ENCODE peak calls at places on chromosome 19, in ten cellular contexts. U is IMR-90, E is HFF-Myc, N is body of pancreas, L is adipocyte, W is heart right ventricle, V is mesendoderm, B is thoracic aorta, R is colonic mucosa, Q is hepatocyte. T is an unnamed sample.

GRCh38 chr19:41430907-41431306 is 3.7 kb upstream of the B3GNT8 start:
- DNase-seq in W (no peak), V (no peak), B (no peak), L (no peak), N (no peak), Q (no peak), E (no peak), U (no peak), R (no peak), T (no peak)

GRCh38 chr19:3771906-3772450 is at the start of gene RAX2:
- DNase-seq in E (no peak), L (no peak), V (no peak), N (no peak), Q (no peak), U (no peak), W (no peak), B (no peak), R (no peak), T (no peak)

GRCh38 chr19:15245370-15246197 is 13.3 kb upstream of the EPHX3 start:
- DNase-seq in V (no peak), B (no peak), N (no peak), E (no peak), R (no peak), L (no peak), W (no peak), U (no peak), Q (no peak), T (no peak)

GRCh38 chr19:1131718-1132552 is 28.1 kb downstream of the GPX4 start:
- DNase-seq in Q (peak), W (peak), U (peak), V (peak), B (peak), R (peak), E (no peak), L (peak), N (peak), T (no peak)

GRCh38 chr19:5977222-5977784 is 637 bp downstream of the RANBP3 start:
- DNase-seq in V (no peak), E (no peak), W (no peak), Q (no peak), U (no peak), L (peak), B (no peak), N (no peak), R (no peak), T (no peak)

GRCh38 chr19:41923045-41923788 is 5.0 kb downstream of the ERFL start:
- DNase-seq in Q (no peak), N (no peak), B (no peak), V (no peak), W (no peak), E (no peak), L (no peak), U (no peak), R (no peak), T (no peak)

GRCh38 chr19:43337737-43338136 is 15.7 kb upstream of the CD177 start:
- DNase-seq in N (no peak), E (no peak), Q (no peak), R (peak), V (no peak), L (no peak), B (no peak), W (no peak), U (no peak), T (no peak)

GRCh38 chr19:50003810-50004419 is 21.3 kb downstream of the VRK3 start:
- DNase-seq in R (no peak), V (no peak), U (peak), L (peak), W (no peak), E (peak), Q (peak), N (no peak), B (peak), T (peak)

GRCh38 chr19:7400815-7401214 is 52.1 kb downstream of the ARHGEF18 start:
- DNase-seq in V (no peak), N (no peak), E (no peak), B (no peak), U (no peak), W (no peak), Q (no peak), R (no peak), L (no peak), T (no peak)

GRCh38 chr19:14127929-14128509 is 8.4 kb downstream of the ASF1B start:
- DNase-seq in U (no peak), N (no peak), W (no peak), B (no peak), Q (no peak), L (peak), V (no peak), R (no peak), E (no peak), T (no peak)

GRCh38 chr19:13103961-13104847 is 1.5 kb upstream of the LYL1 start:
- DNase-seq in V (peak), W (peak), R (peak), Q (no peak), E (no peak), N (no peak), B (no peak), U (no peak), L (peak), T (no peak)

GRCh38 chr19:34306824-34307223 is 52.5 kb downstream of the GARRE1 start:
- DNase-seq in L (no peak), E (no peak), B (no peak), V (no peak), U (no peak), R (no peak), W (no peak), N (no peak), Q (no peak), T (no peak)

GRCh38 chr19:12737666-12738351 is 512 bp downstream of the GET3 start:
- DNase-seq in L (no peak), R (no peak), U (no peak), Q (no peak), V (no peak), B (no peak), E (no peak), W (no peak), N (no peak), T (no peak)

GRCh38 chr19:3366104-3366760 is at the start of gene NFIC:
- DNase-seq in E (no peak), N (peak), U (peak), R (peak), W (peak), Q (peak), B (no peak), L (peak), V (peak), T (no peak)

GRCh38 chr19:45607071-45608029 is 5.3 kb upstream of the GPR4 start:
- DNase-seq in W (peak), Q (peak), R (peak), N (peak), V (peak), U (peak), B (no peak), L (peak), E (peak), T (no peak)

GRCh38 chr19:15280915-15281683 is 48.9 kb upstream of the EPHX3 start:
- DNase-seq in R (peak), W (peak), Q (peak), L (peak), U (peak), N (peak), B (no peak), E (peak), V (peak), T (no peak)

GRCh38 chr19:55348317-55349034 is 6.0 kb downstream of the COX6B2 start:
- DNase-seq in N (no peak), W (no peak), E (no peak), L (no peak), B (no peak), V (peak), Q (no peak), R (no peak), U (no peak), T (no peak)

GRCh38 chr19:1163934-1164683 is 10.0 kb downstream of the SBNO2 start:
- DNase-seq in U (no peak), B (no peak), L (no peak), V (no peak), E (no peak), R (no peak), N (no peak), Q (no peak), W (no peak), T (no peak)

GRCh38 chr19:56866563-56866962 is 26.0 kb upstream of the PEG3 start:
- DNase-seq in W (no peak), B (no peak), L (no peak), U (no peak), R (no peak), V (peak), Q (no peak), N (no peak), E (no peak), T (no peak)

GRCh38 chr19:41997121-41997850 is 3.3 kb upstream of the ATP1A3 start:
- DNase-seq in E (no peak), R (peak), Q (peak), N (peak), U (peak), L (peak), W (peak), B (no peak), V (peak), T (no peak)

GRCh38 chr19:1361601-1362384 is 21.9 kb upstream of the NDUFS7 start:
- DNase-seq in U (peak), E (no peak), V (no peak), Q (no peak), B (no peak), R (no peak), L (peak), W (no peak), N (no peak), T (no peak)

GRCh38 chr19:2381151-2381822 is 21.2 kb downstream of the TMPRSS9 start:
- DNase-seq in R (no peak), U (peak), V (no peak), L (no peak), W (no peak), Q (no peak), B (no peak), N (no peak), E (no peak), T (no peak)

GRCh38 chr19:2282062-2282861 is at the start of gene PEAK3:
- DNase-seq in E (no peak), W (peak), N (peak), R (peak), Q (no peak), L (peak), V (peak), U (peak), B (no peak), T (no peak)

GRCh38 chr19:37990362-37990761 is 83.4 kb downstream of the SIPA1L3 start:
- DNase-seq in N (no peak), Q (no peak), R (no peak), B (no peak), W (no peak), U (no peak), E (no peak), V (peak), L (no peak), T (no peak)

GRCh38 chr19:54011507-54012211 is 20.2 kb downstream of the CACNG6 start:
- DNase-seq in Q (no peak), L (no peak), R (no peak), V (peak), N (no peak), U (no peak), W (no peak), E (no peak), B (no peak), T (no peak)
- H3K4me3 ChIP-seq in Q (no peak), L (no peak), R (no peak), V (no peak), N (no peak), U (no peak), W (no peak), E (no peak), B (no peak), T (no peak)

GRCh38 chr19:39684283-39684682 is 20.0 kb upstream of the LGALS14 start:
- DNase-seq in W (no peak), E (no peak), U (no peak), N (no peak), R (no peak), L (no peak), Q (no peak), B (no peak), V (peak), T (no peak)

GRCh38 chr19:39679056-39679790 is 23.5 kb downstream of the LGALS16 start:
- DNase-seq in E (no peak), U (no peak), V (no peak), N (no peak), B (no peak), W (no peak), R (no peak), L (no peak), Q (no peak), T (no peak)

GRCh38 chr19:39679791-39680168 is 24.1 kb downstream of the LGALS16 start:
- DNase-seq in U (no peak), L (no peak), N (no peak), E (no peak), B (no peak), Q (no peak), V (no peak), R (no peak), W (no peak), T (no peak)

GRCh38 chr19:39680593-39680992 is 23.7 kb upstream of the LGALS14 start:
- DNase-seq in B (no peak), U (no peak), Q (no peak), W (no peak), R (no peak), L (no peak), V (no peak), E (no peak), N (no peak), T (no peak)

DNA sequence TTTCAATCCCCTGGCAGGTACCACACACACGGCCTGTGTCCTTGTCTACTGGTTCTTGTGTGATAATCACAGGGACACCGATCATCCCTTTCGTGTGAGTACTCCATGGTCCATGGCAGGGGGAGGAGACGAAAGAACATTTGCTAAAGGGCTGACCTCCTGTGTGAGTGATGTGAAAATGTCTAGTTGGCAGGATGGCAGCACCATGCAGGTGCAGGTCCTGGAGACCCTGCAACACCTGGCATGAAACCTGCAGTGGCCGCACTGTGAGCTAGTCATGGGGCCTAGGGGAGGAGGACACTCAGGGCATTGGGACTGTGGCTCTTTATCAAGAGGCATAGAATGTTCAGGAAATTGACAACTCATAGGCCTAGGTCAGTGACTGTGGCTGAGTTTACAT is 22.9 kb upstream of the LGALS14 start:
- DNase-seq in E (no peak), W (no peak), U (no peak), Q (no peak), R (no peak), N (no peak), L (no peak), V (no peak), B (no peak), T (no peak)
- H3K4me3 ChIP-seq in E (no peak), W (no peak), U (no peak), Q (no peak), R (no peak), N (no peak), L (no peak), V (no peak), B (no peak), T (no peak)

GRCh38 chr19:11416346-11417052 is 2.6 kb downstream of the RGL3 start:
- DNase-seq in Q (no peak), R (no peak), U (no peak), E (no peak), N (no peak), B (no peak), V (no peak), W (no peak), L (no peak), T (no peak)
- H3K4me3 ChIP-seq in Q (no peak), R (no peak), U (no peak), E (no peak), N (no peak), B (no peak), V (no peak), W (no peak), L (no peak), T (no peak)

GRCh38 chr19:39846678-39847486 is 703 bp upstream of the FBL start:
- DNase-seq in W (no peak), Q (peak), N (no peak), L (peak), B (no peak), V (peak), U (no peak), R (peak), E (no peak), T (no peak)

GRCh38 chr19:39846176-39846677 is at the start of gene FBL:
- DNase-seq in R (peak), L (peak), V (peak), E (peak), W (peak), U (peak), Q (peak), N (peak), B (peak), T (peak)

GRCh38 chr19:39850892-39851291 is 4.7 kb upstream of the FBL start:
- DNase-seq in L (peak), E (no peak), Q (no peak), R (no peak), N (no peak), W (no peak), V (no peak), B (no peak), U (no peak), T (no peak)

GRCh38 chr19:39847525-39847924 is 1.3 kb upstream of the FBL start:
- DNase-seq in E (no peak), B (no peak), L (peak), Q (no peak), N (no peak), V (no peak), W (no peak), R (no peak), U (no peak), T (no peak)

DNA sequence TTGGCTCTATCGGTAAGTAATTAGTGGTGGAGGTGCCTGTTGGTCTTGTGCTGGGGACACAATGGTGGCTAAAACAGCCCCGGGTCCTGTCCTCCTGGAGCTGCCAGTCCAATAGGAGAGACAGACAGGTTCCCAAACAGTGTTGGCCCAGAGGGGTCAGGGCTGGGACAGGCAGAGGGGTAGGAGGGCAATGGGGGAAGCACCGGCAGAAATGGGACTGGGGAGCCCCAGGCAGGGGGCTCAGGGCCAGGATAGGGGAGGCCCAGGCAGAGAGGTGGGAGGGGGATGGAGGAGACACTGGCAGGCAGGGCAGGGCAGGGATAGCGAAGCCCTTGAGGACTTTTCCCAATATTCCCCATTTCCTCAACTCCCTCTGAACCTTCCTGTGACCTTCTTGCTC is 2.2 kb upstream of the FBL start:
- DNase-seq in B (no peak), N (no peak), R (no peak), W (no peak), L (no peak), V (no peak), Q (no peak), E (no peak), U (no peak), T (no peak)
- H3K4me3 ChIP-seq in B (no peak), N (no peak), R (no peak), W (no peak), L (no peak), V (no peak), Q (no peak), E (no peak), U (no peak), T (no peak)

T was measured in keratinocyte.